ENCODE peak calls at places on chromosomes 12 and 14, in seven cellular contexts. E, B, Q, K, R, S and N are unnamed samples.
A peak's percentile ranks its signal among the peaks of the same experiment; 100 is the strongest.

GRCh38 chr14:29643415-29644206 is 284.0 kb downstream of the PRKD1 start:
- DNase-seq in E (no peak), B (no peak), Q (no peak), K (no peak), R (peak; percentile 40), S (no peak), N (no peak)

GRCh38 chr12:121061831-121062230 is 22.8 kb upstream of the OASL start:
- DNase-seq in E (no peak), B (peak; percentile 51), Q (peak; percentile 18), K (no peak), R (peak; percentile 16), S (no peak), N (no peak)

GRCh38 chr12:20627001-20627588 is 68.0 kb upstream of the SLCO1C1 start:
- DNase-seq in E (no peak), B (no peak), Q (no peak), K (no peak), R (no peak), S (no peak), N (no peak)

GRCh38 chr12:52370906-52371608 is 3.8 kb upstream of the KRT85 start:
- DNase-seq in E (no peak), B (no peak), Q (no peak), K (no peak), R (no peak), S (no peak), N (no peak)

GRCh38 chr14:99619873-99620834 is 16.1 kb upstream of the CCDC85C start:
- DNase-seq in E (no peak), B (no peak), Q (no peak), K (no peak), R (no peak), S (no peak), N (no peak)

GRCh38 chr12:70724444-70724843 is 87.2 kb upstream of the PTPRB start:
- DNase-seq in E (no peak), B (no peak), Q (no peak), K (no peak), R (peak; percentile 26), S (no peak), N (no peak)

GRCh38 chr12:52130695-52131094 is 51.2 kb downstream of the SMIM41 start:
- DNase-seq in E (peak; percentile 10), B (peak; percentile 5), Q (no peak), K (no peak), R (no peak), S (no peak), N (peak; percentile 1)

GRCh38 chr14:75831455-75831854 is 150.3 kb downstream of the TGFB3 start:
- DNase-seq in E (no peak), B (no peak), Q (peak; percentile 27), K (no peak), R (peak; percentile 85), S (no peak), N (no peak)

GRCh38 chr12:50928392-50928791 is 24.0 kb upstream of the HIGD1C start:
- DNase-seq in E (no peak), B (no peak), Q (no peak), K (no peak), R (no peak), S (no peak), N (no peak)

GRCh38 chr12:44317651-44318126 is 481.8 kb downstream of the TMEM117 start:
- DNase-seq in E (no peak), B (peak; percentile 25), Q (peak; percentile 30), K (no peak), R (no peak), S (no peak), N (no peak)

GRCh38 chr14:76784881-76785280 is 23.6 kb downstream of the VASH1 start:
- DNase-seq in E (peak; percentile 74), B (peak; percentile 92), Q (peak; percentile 79), K (peak; percentile 58), R (peak; percentile 86), S (no peak), N (peak; percentile 75)

GRCh38 chr12:1594295-1595025 is at the start of gene FBXL14:
- DNase-seq in E (peak; percentile 61), B (peak; percentile 92), Q (peak; percentile 74), K (no peak), R (peak; percentile 91), S (no peak), N (peak; percentile 65)

GRCh38 chr12:68240079-68240478 is 13.3 kb downstream of the IL22 start:
- DNase-seq in E (no peak), B (no peak), Q (no peak), K (no peak), R (peak; percentile 48), S (no peak), N (no peak)

GRCh38 chr12:12718853-12719252 is 1.7 kb downstream of the CDKN1B start:
- DNase-seq in E (no peak), B (no peak), Q (no peak), K (no peak), R (no peak), S (no peak), N (no peak)

GRCh38 chr12:92634730-92635129 is 68.1 kb upstream of the PLEKHG7 start:
- DNase-seq in E (no peak), B (no peak), Q (no peak), K (no peak), R (no peak), S (no peak), N (no peak)

GRCh38 chr12:24929953-24930352 is 18.9 kb downstream of the BCAT1 start:
- DNase-seq in E (no peak), B (no peak), Q (no peak), K (no peak), R (no peak), S (no peak), N (no peak)

DNA sequence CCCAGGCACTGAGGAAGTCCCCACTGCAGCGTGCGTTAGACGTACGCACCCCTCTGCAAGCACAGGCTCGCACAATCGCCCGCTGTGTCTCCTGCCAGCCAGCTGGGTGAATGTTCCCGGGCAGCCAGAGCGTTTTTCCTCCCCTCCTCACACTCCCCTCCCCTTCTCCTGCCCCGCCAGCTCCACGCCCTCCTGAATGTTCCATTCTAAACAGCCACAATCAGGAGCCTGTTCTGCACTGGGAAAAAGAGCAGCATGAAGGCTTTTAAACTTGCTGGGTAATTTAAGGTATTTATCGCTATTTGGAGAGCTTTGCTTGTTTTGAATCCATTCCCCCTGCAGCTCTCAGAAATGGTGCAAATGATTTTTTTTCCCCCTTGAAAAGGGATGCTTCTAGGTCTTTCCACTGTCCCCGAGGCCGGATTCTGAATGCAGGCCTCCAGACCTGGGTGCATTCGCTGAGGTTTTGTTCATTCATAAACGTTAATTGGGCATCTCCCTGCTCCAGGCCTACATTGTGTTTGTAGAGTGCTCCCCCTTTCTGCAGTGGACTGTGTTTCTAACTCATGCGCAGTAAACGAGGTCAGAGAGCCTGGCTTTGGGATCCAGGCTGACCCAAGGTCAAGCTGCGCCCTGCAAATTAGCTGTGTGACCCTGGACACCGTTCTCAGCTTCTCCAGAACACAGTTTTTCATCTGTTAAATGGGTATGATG is 212.5 kb downstream of the CHST11 start:
- DNase-seq in E (no peak), B (peak; percentile 71), Q (no peak), K (no peak), R (peak; percentile 39), S (no peak), N (no peak)
- TF ChIP-seq POLR2AphosphoS5 in E (no peak), B (no peak), Q (no peak), K (no peak), R (no peak), S (no peak), N (no peak)

DNA sequence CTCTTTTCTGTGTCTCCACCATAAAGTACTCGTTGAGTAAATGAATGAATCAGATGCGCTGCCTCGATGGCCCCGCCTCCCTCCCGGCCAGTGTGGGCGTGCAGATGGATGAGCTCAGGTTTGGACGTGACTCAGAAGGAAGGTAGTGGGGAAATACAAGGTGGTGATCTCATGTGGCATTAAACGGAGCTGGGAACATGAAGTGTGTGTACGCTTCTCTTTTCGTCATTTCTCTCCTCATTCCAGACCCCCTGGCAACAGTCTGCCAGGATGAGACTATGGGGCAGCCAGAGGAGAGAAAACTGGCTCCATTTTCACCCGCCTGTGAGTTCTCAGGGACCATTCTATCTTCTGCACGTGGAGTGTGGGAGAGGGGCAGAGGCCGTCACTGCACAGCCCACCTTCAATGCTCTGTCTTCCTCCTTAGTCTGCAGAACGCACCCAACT is 91.6 kb downstream of the TSPAN9 start:
- DNase-seq in E (no peak), B (no peak), Q (no peak), K (peak; percentile 33), R (peak; percentile 21), S (no peak), N (no peak)
- TF ChIP-seq TAF1 in E (no peak), B (no peak), Q (no peak), K (no peak), R (no peak), S (no peak), N (no peak)

GRCh38 chr14:104977681-104978647 is at the start of gene AHNAK2:
- DNase-seq in E (peak; percentile 60), B (peak; percentile 95), Q (peak; percentile 69), K (peak; percentile 59), R (peak; percentile 85), S (no peak), N (no peak)

GRCh38 chr14:104980601-104981531 is 2.7 kb upstream of the AHNAK2 start:
- DNase-seq in E (no peak), B (no peak), Q (no peak), K (no peak), R (no peak), S (no peak), N (no peak)

GRCh38 chr14:104978774-104979691 is 859 bp upstream of the AHNAK2 start:
- DNase-seq in E (no peak), B (no peak), Q (no peak), K (no peak), R (no peak), S (no peak), N (no peak)

GRCh38 chr14:104981699-104982541 is 3.7 kb upstream of the CLBA1 start:
- DNase-seq in E (no peak), B (no peak), Q (no peak), K (no peak), R (no peak), S (no peak), N (no peak)

DNA sequence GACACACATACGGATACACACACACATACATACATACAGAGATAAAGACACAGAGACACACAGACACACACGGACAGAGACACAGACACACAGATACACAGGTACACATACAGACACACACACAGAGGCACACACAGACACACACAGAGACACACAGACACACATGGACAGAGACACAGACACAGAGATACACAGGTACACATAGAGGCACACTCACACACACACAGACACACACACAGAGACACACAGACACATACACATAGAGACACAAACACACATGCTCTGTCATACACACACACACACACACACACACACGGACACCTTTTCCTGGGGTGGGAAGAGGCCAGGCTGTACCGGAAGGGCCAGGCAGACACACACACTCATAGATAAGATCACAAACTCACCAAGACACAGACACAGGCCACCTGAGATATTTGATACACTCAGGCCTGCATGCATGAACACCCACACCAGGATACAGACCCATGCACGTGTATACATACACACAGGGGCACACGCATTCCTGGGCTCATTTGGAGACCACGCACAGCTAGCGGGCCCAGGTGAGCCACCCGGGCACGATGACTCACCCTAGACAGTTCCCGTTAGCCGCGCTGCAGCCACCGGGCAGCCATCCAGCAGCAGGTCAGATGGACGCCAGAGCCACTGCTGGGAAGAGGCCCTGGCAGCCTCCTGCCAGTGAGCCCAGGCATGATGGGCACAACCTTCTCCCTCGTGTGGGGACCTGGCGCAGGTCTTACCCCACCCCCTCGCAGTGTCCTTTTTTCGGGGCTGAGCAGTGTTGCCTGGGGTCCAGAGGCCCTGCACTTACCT is 1.8 kb upstream of the AHNAK2 start:
- DNase-seq in E (no peak), B (peak; percentile 81), Q (no peak), K (no peak), R (no peak), S (no peak), N (no peak)
- TF ChIP-seq POLR2AphosphoS5 in E (no peak), B (no peak), Q (no peak), K (no peak), R (no peak), S (no peak), N (no peak)

GRCh38 chr12:56995201-56995929 is 11.0 kb downstream of the ZBTB39 start:
- DNase-seq in E (no peak), B (no peak), Q (no peak), K (no peak), R (no peak), S (no peak), N (no peak)
- TF ChIP-seq TAF1 in E (no peak), B (no peak), Q (no peak), K (no peak), R (no peak), S (no peak), N (no peak)